ENCODE peak calls at places on chromosomes 12 and 14, in seven cellular contexts. B is EH, P is dermis blood vessel endothelial cell, L is activated B cell treated with CpG ODN at 0.5 μM for 24 hours, N is G401, T is mesendoderm, S is H9. Z is an unnamed sample.

GRCh38 chr14:89249296-89249565 is 167.8 kb downstream of the FOXN3 start:
- DNase-seq in B (peak; percentile 12), P (no peak), L (no peak), N (no peak), T (peak; percentile 93), S (peak; percentile 39), Z (no peak)

GRCh38 chr14:56660677-56661389 is 81.2 kb downstream of the TMEM260 start:
- DNase-seq in B (no peak), P (no peak), L (no peak), N (no peak), T (peak; percentile 20), S (no peak), Z (no peak)

GRCh38 chr14:44785096-44785495 is 176.7 kb downstream of the KLHL28 start:
- DNase-seq in B (no peak), P (no peak), L (no peak), N (no peak), T (no peak), S (no peak), Z (no peak)

GRCh38 chr12:4802841-4803240 is 82.6 kb downstream of the GALNT8 start:
- DNase-seq in B (no peak), P (no peak), L (no peak), N (no peak), T (no peak), S (no peak), Z (no peak)

GRCh38 chr14:100142073-100143040 is 17.1 kb downstream of the DEGS2 start:
- DNase-seq in B (no peak), P (peak; percentile 91), L (no peak), N (peak; percentile 78), T (no peak), S (no peak), Z (no peak)

GRCh38 chr12:44654641-44655625 is 221.2 kb downstream of the NELL2 start:
- DNase-seq in B (no peak), P (no peak), L (no peak), N (peak; percentile 55), T (peak; percentile 72), S (no peak), Z (peak; percentile 58)

GRCh38 chr14:22699801-22700564 is 55.8 kb upstream of the OR6J1 start:
- DNase-seq in B (peak; percentile 52), P (peak; percentile 96), L (no peak), N (no peak), T (peak; percentile 90), S (no peak), Z (no peak)

GRCh38 chr12:19683178-19683927 is 244.1 kb downstream of the AEBP2 start:
- DNase-seq in B (peak; percentile 91), P (peak; percentile 97), L (no peak), N (no peak), T (no peak), S (no peak), Z (no peak)

GRCh38 chr14:34227834-34228662 is 234.0 kb downstream of the SPTSSA start:
- DNase-seq in B (peak; percentile 55), P (peak; percentile 70), L (no peak), N (peak; percentile 49), T (peak; percentile 78), S (peak; percentile 69), Z (peak; percentile 4)

GRCh38 chr12:71041481-71041880 is 116.3 kb downstream of the TSPAN8 start:
- DNase-seq in B (no peak), P (no peak), L (no peak), N (no peak), T (no peak), S (no peak), Z (no peak)

GRCh38 chr12:120842595-120842994 is 61.6 kb downstream of the SPPL3 start:
- DNase-seq in B (no peak), P (no peak), L (no peak), N (no peak), T (no peak), S (no peak), Z (no peak)

GRCh38 chr12:34595749-34596733 is 573.7 kb downstream of the ALG10 start:
- DNase-seq in B (no peak), P (no peak), L (peak; percentile 0), N (no peak), T (no peak), S (no peak), Z (no peak)

GRCh38 chr14:91354221-91354916 is 63.3 kb downstream of the CCDC88C start:
- DNase-seq in B (no peak), P (no peak), L (no peak), N (no peak), T (no peak), S (no peak), Z (peak; percentile 52)

GRCh38 chr14:92033912-92034687 is 5.8 kb downstream of the TRIP11 start:
- DNase-seq in B (no peak), P (no peak), L (no peak), N (no peak), T (no peak), S (no peak), Z (no peak)

GRCh38 chr12:1533602-1534304 is 60.6 kb downstream of the FBXL14 start:
- DNase-seq in B (peak; percentile 52), P (no peak), L (peak; percentile 25), N (peak; percentile 4), T (no peak), S (peak; percentile 25), Z (peak; percentile 83)

GRCh38 chr12:76024942-76025600 is 6.5 kb downstream of the PHLDA1 start:
- DNase-seq in B (peak; percentile 76), P (peak; percentile 70), L (no peak), N (no peak), T (no peak), S (no peak), Z (no peak)

GRCh38 chr14:104294983-104295680 is 156.7 kb downstream of the KIF26A start:
- DNase-seq in B (no peak), P (no peak), L (no peak), N (no peak), T (no peak), S (peak; percentile 26), Z (no peak)

GRCh38 chr12:121939190-121939589 is 20.8 kb downstream of the CFAP251 start:
- DNase-seq in B (no peak), P (no peak), L (no peak), N (no peak), T (no peak), S (no peak), Z (peak; percentile 35)

GRCh38 chr14:70893062-70893841 is 14.0 kb upstream of the PCNX1 start:
- DNase-seq in B (no peak), P (no peak), L (no peak), N (no peak), T (no peak), S (no peak), Z (no peak)

GRCh38 chr14:94498215-94498614 is 11.1 kb downstream of the SERPINA12 start:
- DNase-seq in B (no peak), P (no peak), L (no peak), N (no peak), T (no peak), S (no peak), Z (no peak)

GRCh38 chr12:6866163-6866919 is 990 bp upstream of the TPI1 start:
- DNase-seq in B (no peak), P (no peak), L (no peak), N (no peak), T (no peak), S (peak; percentile 72), Z (no peak)

GRCh38 chr12:30877110-30877875 is 49.3 kb upstream of the TSPAN11 start:
- DNase-seq in B (no peak), P (no peak), L (no peak), N (no peak), T (no peak), S (no peak), Z (no peak)

GRCh38 chr14:102076793-102077759 is 9.8 kb downstream of the HSP90AA1 start:
- DNase-seq in B (no peak), P (no peak), L (no peak), N (no peak), T (no peak), S (peak; percentile 47), Z (no peak)

GRCh38 chr14:102351023-102351422 is 11.7 kb downstream of the CINP start:
- DNase-seq in B (no peak), P (peak; percentile 87), L (no peak), N (no peak), T (no peak), S (no peak), Z (no peak)

GRCh38 chr12:59763835-59764234 is 168.0 kb downstream of the SLC16A7 start:
- DNase-seq in B (no peak), P (no peak), L (no peak), N (no peak), T (no peak), S (no peak), Z (no peak)

GRCh38 chr14:88792572-88793258 is at the start of gene EML5:
- DNase-seq in B (peak; percentile 70), P (peak; percentile 74), L (peak; percentile 81), N (peak; percentile 88), T (peak; percentile 64), S (peak; percentile 77), Z (peak; percentile 87)

GRCh38 chr12:5808956-5809355 is 136.1 kb downstream of the ANO2 start:
- DNase-seq in B (peak; percentile 97), P (no peak), L (no peak), N (no peak), T (no peak), S (no peak), Z (no peak)

GRCh38 chr14:38187475-38187874 is 20.2 kb upstream of the SSTR1 start:
- DNase-seq in B (no peak), P (no peak), L (no peak), N (no peak), T (peak; percentile 60), S (no peak), Z (no peak)